ENCODE peak calls at places on chromosome 11, in six cellular contexts. F is A549; O is aorta; U is adrenal gland; Q is uterus; W is CD4-positive, CD25-positive, alpha-beta regulatory T cell. V is an unnamed sample. For H3K4me1, the result is how much of the 10 kb centered on the place peaks cover.

GRCh38 chr11:504053-504993 is 2.7 kb downstream of the RNH1 start:
- DNase-seq in U (peak), Q (peak), F (no peak), O (peak), W (no peak), V (peak)

GRCh38 chr11:15208570-15209222 is 94.0 kb downstream of the INSC start:
- DNase-seq in W (peak), O (peak), U (peak), Q (peak), F (peak), V (peak)

GRCh38 chr11:116500833-116501622 is 271.8 kb downstream of the BUD13 start:
- DNase-seq in Q (no peak), W (no peak), U (no peak), F (no peak), O (no peak), V (no peak)

GRCh38 chr11:12841946-12842630 is 167.0 kb upstream of the RASSF10 start:
- DNase-seq in U (peak), W (no peak), O (no peak), Q (peak), F (no peak), V (no peak)

GRCh38 chr11:93849751-93850584 is 450 bp downstream of the VSTM5 start:
- DNase-seq in O (peak), U (peak), W (no peak), Q (peak), F (no peak), V (no peak)

GRCh38 chr11:114562166-114562916 is 2.7 kb upstream of the NXPE1 start:
- DNase-seq in U (no peak), O (no peak), W (no peak), Q (no peak), F (no peak), V (no peak)

GRCh38 chr11:77602385-77603105 is 12.8 kb downstream of the AQP11 start:
- DNase-seq in Q (no peak), F (peak), U (no peak), O (no peak), W (no peak), V (no peak)

GRCh38 chr11:65651589-65652510 is 10.9 kb downstream of the RELA start:
- DNase-seq in O (peak), F (no peak), W (no peak), Q (peak), U (peak), V (no peak)

GRCh38 chr11:3849297-3849874 is 6.1 kb upstream of the STIM1 start:
- DNase-seq in O (no peak), W (peak), F (peak), U (no peak), Q (no peak), V (no peak)

GRCh38 chr11:121194731-121195596 is 93.9 kb downstream of the TECTA start:
- DNase-seq in U (peak), W (peak), Q (peak), O (no peak), F (peak), V (peak)

GRCh38 chr11:76782526-76783293 is 446 bp upstream of the TSKU start:
- DNase-seq in F (peak), O (peak), U (peak), Q (peak), W (no peak), V (peak)

GRCh38 chr11:16280256-16280682 is 76.1 kb downstream of the SOX6 start:
- DNase-seq in F (no peak), O (no peak), W (no peak), Q (no peak), U (no peak), V (no peak)

GRCh38 chr11:34098813-34099212 is 6.6 kb upstream of the NAT10 start:
- DNase-seq in Q (no peak), U (no peak), F (no peak), O (no peak), W (no peak), V (no peak)

GRCh38 chr11:32511926-32512325 is 71.7 kb upstream of the EIF3M start:
- DNase-seq in O (no peak), U (no peak), W (no peak), Q (no peak), F (no peak), V (no peak)

GRCh38 chr11:128749986-128750385 is 56.1 kb downstream of the FLI1 start:
- DNase-seq in U (no peak), W (no peak), F (no peak), O (no peak), Q (no peak), V (no peak)

GRCh38 chr11:78698612-78699011 is 123.9 kb upstream of the NARS2 start:
- DNase-seq in O (peak), F (no peak), W (no peak), Q (no peak), U (peak), V (no peak)

GRCh38 chr11:120121914-120122473 is 15.9 kb downstream of the TRIM29 start:
- DNase-seq in F (no peak), Q (no peak), U (no peak), W (no peak), O (no peak), V (peak)

GRCh38 chr11:93572621-93573020 is 29.4 kb upstream of the SMCO4 start:
- DNase-seq in W (no peak), Q (no peak), O (no peak), F (no peak), U (no peak), V (no peak)

GRCh38 chr11:18203723-18204122 is 31.1 kb downstream of the MRGPRX4 start:
- DNase-seq in W (no peak), Q (no peak), O (no peak), U (no peak), F (peak), V (no peak)

GRCh38 chr11:20056109-20057054 is 103.9 kb downstream of the DBX1 start:
- DNase-seq in O (peak), Q (peak), U (no peak), W (no peak), F (no peak), V (no peak)

GRCh38 chr11:84819128-84819527 is 808.0 kb downstream of the DLG2 start:
- DNase-seq in F (no peak), O (no peak), Q (no peak), U (no peak), W (no peak), V (no peak)

GRCh38 chr11:66686801-66687750 is 9.4 kb upstream of the RBM4B start:
- DNase-seq in U (no peak), O (no peak), W (no peak), Q (no peak), F (no peak), V (no peak)

GRCh38 chr11:14309425-14310192 is 49.4 kb downstream of the RRAS2 start:
- DNase-seq in W (no peak), O (no peak), F (no peak), U (no peak), Q (no peak), V (no peak)

GRCh38 chr11:78857688-78858087 is 283.0 kb upstream of the NARS2 start:
- DNase-seq in Q (no peak), O (no peak), U (no peak), W (no peak), F (no peak), V (no peak)

GRCh38 chr11:65546217-65546958 is 11.8 kb downstream of the LTBP3 start:
- DNase-seq in F (peak), U (peak), O (peak), W (peak), Q (peak), V (peak)

GRCh38 chr11:128399722-128400121 is 187.6 kb downstream of the ETS1 start:
- DNase-seq in Q (no peak), F (no peak), W (no peak), O (no peak), U (no peak), V (no peak)

GRCh38 chr11:78228467-78228866 is 39.7 kb downstream of the USP35 start:
- DNase-seq in U (no peak), W (no peak), Q (no peak), F (peak), O (no peak), V (no peak)

GRCh38 chr11:35539256-35539655 is 13.8 kb upstream of the PAMR1 start:
- DNase-seq in Q (no peak), W (no peak), U (no peak), O (no peak), F (no peak), V (no peak)

GRCh38 chr11:61627831-61628753 is 47.2 kb upstream of the SYT7 start:
- DNase-seq in O (peak), Q (peak), F (peak), W (no peak), U (peak), V (peak)

GRCh38 chr11:35373284-35373933 is 45.9 kb downstream of the SLC1A2 start:
- DNase-seq in O (no peak), W (no peak), F (peak), U (no peak), Q (no peak), V (no peak)

GRCh38 chr11:10454902-10455631 is at the start of gene AMPD3:
- DNase-seq in W (no peak), F (peak), O (no peak), Q (peak), U (peak), V (peak)

GRCh38 chr11:101341578-101341977 is 212.0 kb upstream of the PGR start:
- DNase-seq in U (no peak), O (no peak), W (no peak), F (no peak), Q (no peak), V (no peak)

GRCh38 chr11:67545280-67545679 is 22.0 kb upstream of the CABP2 start:
- DNase-seq in Q (no peak), F (no peak), U (peak), O (no peak), W (no peak), V (no peak)

GRCh38 chr11:62752994-62753735 is 795 bp downstream of the ZBTB3 start:
- DNase-seq in O (no peak), W (no peak), U (no peak), Q (no peak), F (no peak), V (no peak)

GRCh38 chr11:62853279-62853965 is 14.0 kb upstream of the WDR74 start:
- DNase-seq in W (no peak), U (no peak), O (no peak), Q (no peak), F (no peak), V (no peak)

GRCh38 chr11:123107945-123108344 is 46.0 kb upstream of the HSPA8 start:
- DNase-seq in W (no peak), Q (no peak), O (no peak), U (no peak), F (no peak), V (no peak)

GRCh38 chr11:86244522-86245368 is at the start of gene EED:
- DNase-seq in Q (peak), W (peak), F (peak), O (peak), U (peak), V (peak)

DNA sequence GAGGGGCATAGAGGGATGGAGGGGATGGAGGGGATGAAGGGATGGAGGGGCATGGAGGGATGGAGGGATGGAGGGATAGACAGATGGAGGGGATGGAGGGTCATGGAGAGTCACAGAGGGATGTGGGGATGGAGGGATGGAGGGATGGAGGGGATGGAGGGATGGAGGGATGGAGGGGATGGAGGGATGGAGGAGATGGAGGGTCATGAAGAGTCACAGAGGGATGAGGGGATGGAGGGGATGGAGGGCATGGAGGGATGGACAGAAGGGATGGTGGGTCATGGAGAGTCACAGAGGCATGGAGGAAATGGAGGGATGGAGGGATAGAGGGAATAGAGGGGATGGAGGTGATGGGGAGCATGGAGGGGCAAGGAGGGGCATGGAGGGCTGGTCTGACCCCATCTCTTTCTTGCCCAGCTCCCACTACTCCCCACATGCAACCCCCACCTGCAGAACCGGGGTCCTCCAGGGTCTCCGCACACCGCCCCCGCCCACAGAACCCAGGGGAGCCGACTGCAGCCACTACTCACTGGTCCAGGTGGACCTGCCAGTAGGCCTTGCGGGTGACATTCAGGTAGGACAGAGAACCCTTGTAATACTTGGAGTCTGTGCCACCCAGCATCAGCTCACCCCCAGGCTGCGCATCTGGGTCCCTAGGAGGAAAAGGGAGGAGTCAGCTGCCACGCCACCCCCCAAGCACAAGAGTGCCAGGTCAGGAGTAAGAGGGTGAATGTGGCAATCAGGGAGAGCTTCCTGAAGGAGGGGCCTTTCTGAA is 4.2 kb upstream of the IFITM10 start:
- DNase-seq in U (no peak), W (no peak), Q (no peak), F (no peak), O (peak), V (no peak)
- H3K4me1 ChIP-seq in U (half or more), W (under half), Q (under half), F (under half), O (under half), V (under half)

DNA sequence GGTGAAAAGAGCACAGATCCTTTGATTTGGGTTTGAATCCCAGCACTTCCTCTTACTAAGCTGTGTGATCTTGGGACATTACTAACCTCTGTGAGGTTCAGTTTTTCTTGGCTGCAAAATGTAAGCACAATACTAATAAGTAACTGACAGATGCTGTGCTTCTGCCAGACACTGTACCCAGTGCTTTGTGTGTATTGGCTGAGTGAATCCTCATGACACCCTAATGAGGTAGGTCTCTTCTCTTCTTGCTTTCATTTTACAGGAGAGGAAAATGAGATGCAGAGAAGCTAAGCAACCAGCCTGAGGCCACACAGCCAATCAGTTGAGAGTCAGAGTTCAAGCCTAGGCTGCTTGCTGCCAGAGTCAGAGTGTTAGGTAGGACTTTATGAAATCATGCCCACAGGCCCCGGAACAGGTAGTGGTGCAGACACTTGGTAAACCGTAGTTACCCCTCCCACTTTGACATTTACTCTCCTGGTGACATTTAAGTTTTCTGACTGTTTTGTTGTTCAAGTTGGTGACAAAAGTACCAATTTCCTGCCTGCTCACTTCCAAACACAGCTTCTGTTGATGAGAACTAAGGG is 21.2 kb downstream of the PTPRJ start:
- DNase-seq in W (peak), U (no peak), F (peak), O (no peak), Q (no peak), V (no peak)
- H3K4me1 ChIP-seq in W (half or more), U (under half), F (half or more), O (under half), Q (under half), V (under half)

DNA sequence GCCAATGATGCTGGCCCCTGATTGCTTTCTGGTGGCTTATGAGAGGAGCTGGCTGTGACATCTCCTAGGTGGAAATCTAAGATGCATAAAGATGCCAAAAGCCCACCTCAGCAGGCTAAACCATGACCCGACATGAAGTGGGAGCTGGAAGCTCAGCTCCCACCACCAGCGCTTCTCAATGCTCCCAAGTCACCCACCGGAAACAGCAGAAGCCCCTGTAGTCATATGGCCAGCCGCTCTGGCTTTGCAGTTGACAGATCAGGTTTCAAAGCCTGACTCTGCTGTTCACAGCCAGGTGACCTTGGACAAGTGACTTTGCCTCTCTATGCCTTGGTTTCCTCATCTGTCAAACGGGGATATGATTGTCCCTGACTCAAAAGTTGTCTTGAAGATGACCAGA is 29.1 kb upstream of the ANO1 start:
- DNase-seq in W (no peak), F (no peak), U (no peak), O (no peak), Q (no peak), V (no peak)
- H3K4me1 ChIP-seq in W (under half), F (under half), U (under half), O (under half), Q (under half), V (under half)

GRCh38 chr11:96279018-96279417 is 64.0 kb downstream of the MAML2 start:
- DNase-seq in U (no peak), Q (no peak), F (no peak), W (no peak), O (no peak), V (no peak)

GRCh38 chr11:96282846-96283245 is 60.1 kb downstream of the MAML2 start:
- DNase-seq in U (no peak), Q (no peak), W (no peak), F (no peak), O (no peak), V (no peak)

GRCh38 chr11:96278039-96278897 is 64.7 kb downstream of the MAML2 start:
- DNase-seq in F (no peak), Q (no peak), U (no peak), W (no peak), O (no peak), V (no peak)

GRCh38 chr11:96279421-96280290 is 63.3 kb downstream of the MAML2 start:
- DNase-seq in Q (no peak), O (no peak), U (no peak), W (no peak), F (no peak), V (no peak)

DNA sequence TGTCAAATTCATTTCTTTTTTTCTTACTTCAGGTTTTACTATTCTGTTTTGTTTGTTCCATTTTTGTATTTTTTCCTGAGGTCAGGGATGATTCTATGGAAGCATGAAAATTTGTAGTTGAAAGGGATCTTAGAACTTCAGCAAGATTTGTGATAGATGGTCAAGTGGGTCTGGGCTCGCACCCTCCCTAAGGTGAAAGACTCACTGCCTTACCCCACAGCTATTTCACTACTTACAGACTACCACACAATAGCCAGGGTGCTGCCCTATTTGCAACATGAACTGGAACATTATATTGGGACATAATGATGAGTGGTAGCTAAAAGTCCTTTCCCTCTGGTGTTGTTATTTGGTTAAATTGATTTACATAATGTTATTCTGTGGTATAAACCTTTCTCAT is 62.6 kb downstream of the MAML2 start:
- DNase-seq in U (no peak), F (no peak), O (no peak), Q (no peak), W (no peak), V (no peak)
- H3K4me1 ChIP-seq in U (under half), F (under half), O (under half), Q (under half), W (under half), V (under half)

V was measured in lung.